ENCODE peak calls at places on chromosome 11, in five cellular contexts. B is spleen; V is colonic mucosa; F is effector memory CD4-positive, alpha-beta T cell; J is CD8-positive, alpha-beta memory T cell. H is an unnamed sample.
A peak's percentile ranks its signal among the peaks of the same experiment; 100 is the strongest.

GRCh38 chr11:68128682-68129327 is 7.6 kb upstream of the CHKA start:
- DNase-seq in F (no peak), V (no peak), J (no peak), B (peak; percentile 85), H (peak; percentile 85)

GRCh38 chr11:69008774-69009440 is 4.1 kb downstream of the MRGPRF start:
- DNase-seq in J (no peak), V (peak; percentile 80), F (no peak), B (peak; percentile 66), H (peak; percentile 98)

GRCh38 chr11:96328395-96329010 is 14.5 kb downstream of the MAML2 start:
- DNase-seq in B (no peak), F (no peak), J (no peak), V (no peak), H (no peak)

GRCh38 chr11:84714316-84714780 is 912.8 kb downstream of the DLG2 start:
- DNase-seq in J (no peak), V (peak; percentile 76), F (no peak), B (peak; percentile 16), H (no peak)

GRCh38 chr11:72735495-72736027 is 16.6 kb downstream of the ARAP1 start:
- DNase-seq in F (no peak), V (no peak), B (peak; percentile 72), J (no peak), H (peak; percentile 91)

GRCh38 chr11:126328444-126328843 is 24.6 kb downstream of the DCPS start:
- DNase-seq in V (no peak), B (peak; percentile 68), J (no peak), F (no peak), H (no peak)

GRCh38 chr11:73213196-73214143 is 4.6 kb upstream of the P2RY2 start:
- DNase-seq in V (no peak), F (no peak), B (peak; percentile 54), J (no peak), H (peak; percentile 46)

GRCh38 chr11:34030386-34030785 is 21.1 kb upstream of the CAPRIN1 start:
- DNase-seq in V (no peak), B (no peak), J (no peak), F (no peak), H (no peak)

GRCh38 chr11:93537767-93538261 is 5.4 kb downstream of the SMCO4 start:
- DNase-seq in F (no peak), V (no peak), J (no peak), B (peak; percentile 78), H (no peak)

GRCh38 chr11:106031210-106031845 is 9.3 kb upstream of the MSANTD4 start:
- DNase-seq in B (no peak), J (no peak), F (no peak), V (no peak), H (no peak)

GRCh38 chr11:88695701-88696414 is 358.3 kb upstream of the CTSC start:
- DNase-seq in B (no peak), J (no peak), F (no peak), V (no peak), H (no peak)

GRCh38 chr11:27735281-27735680 is 35.0 kb upstream of the BDNF start:
- DNase-seq in V (no peak), J (no peak), B (no peak), F (no peak), H (no peak)

GRCh38 chr11:93984205-93984586 is 37.0 kb upstream of the HEPHL1 start:
- DNase-seq in V (no peak), F (no peak), B (no peak), J (no peak), H (no peak)

GRCh38 chr11:6455070-6455469 is 14.3 kb upstream of the HPX start:
- DNase-seq in J (no peak), B (no peak), V (no peak), F (no peak), H (no peak)

GRCh38 chr11:57251037-57251436 is 14.0 kb upstream of the APLNR start:
- DNase-seq in B (no peak), V (no peak), F (no peak), J (no peak), H (no peak)

GRCh38 chr11:30422389-30422788 is 99.5 kb downstream of the ARL14EP start:
- DNase-seq in J (no peak), F (no peak), V (no peak), B (no peak), H (no peak)

GRCh38 chr11:128582496-128583366 is 4.6 kb downstream of the ETS1 start:
- DNase-seq in V (no peak), F (no peak), B (no peak), J (no peak), H (peak; percentile 59)

GRCh38 chr11:132535830-132536229 is 996.5 kb downstream of the OPCML start:
- DNase-seq in J (no peak), B (no peak), F (no peak), V (no peak), H (no peak)

GRCh38 chr11:70400643-70401042 is 2.3 kb downstream of the CTTN start:
- DNase-seq in B (no peak), J (peak; percentile 37), V (no peak), F (no peak), H (no peak)

GRCh38 chr11:111913997-111914396 is 1.5 kb downstream of the HSPB2 start:
- DNase-seq in V (no peak), F (no peak), J (no peak), B (no peak), H (peak; percentile 78)

GRCh38 chr11:122663764-122664163 is 8.2 kb downstream of the UBASH3B start:
- DNase-seq in J (no peak), B (no peak), V (no peak), F (no peak), H (no peak)

GRCh38 chr11:109422755-109423113 is 744 bp downstream of the C11orf87 start:
- DNase-seq in B (no peak), F (no peak), V (no peak), J (no peak), H (no peak)

GRCh38 chr11:102410382-102410784 is 42.2 kb downstream of the TMEM123 start:
- DNase-seq in F (no peak), B (no peak), V (no peak), J (no peak), H (no peak)

GRCh38 chr11:77054018-77054417 is 12.8 kb upstream of the CAPN5 start:
- DNase-seq in B (no peak), F (no peak), J (no peak), V (no peak), H (no peak)

GRCh38 chr11:88103337-88104206 is 71.7 kb downstream of the RAB38 start:
- DNase-seq in B (no peak), J (peak; percentile 47), F (no peak), V (peak; percentile 42), H (no peak)

GRCh38 chr11:35330924-35331323 is 88.4 kb downstream of the SLC1A2 start:
- DNase-seq in V (no peak), B (no peak), F (peak; percentile 28), J (peak; percentile 79), H (no peak)

GRCh38 chr11:71200761-71201160 is 51.6 kb downstream of the SHANK2 start:
- DNase-seq in F (no peak), B (peak; percentile 12), V (no peak), J (no peak), H (no peak)

GRCh38 chr11:14230407-14230806 is 128.6 kb downstream of the RRAS2 start:
- DNase-seq in B (no peak), F (no peak), J (no peak), V (no peak), H (no peak)

GRCh38 chr11:112157274-112157766 is 6.6 kb downstream of the IL18 start:
- DNase-seq in V (no peak), F (no peak), B (no peak), J (no peak), H (no peak)

GRCh38 chr11:9601041-9601875 is 27.8 kb downstream of the WEE1 start:
- DNase-seq in J (peak; percentile 66), B (peak; percentile 75), V (peak; percentile 35), F (peak; percentile 51), H (no peak)

GRCh38 chr11:33804471-33804870 is 30.2 kb upstream of the FBXO3 start:
- DNase-seq in V (no peak), B (no peak), J (no peak), F (no peak), H (no peak)

GRCh38 chr11:111413849-111414248 is 34.8 kb upstream of the POU2AF1 start:
- DNase-seq in F (no peak), B (no peak), V (no peak), J (no peak), H (no peak)

GRCh38 chr11:19734171-19734570 is 21.5 kb downstream of the NAV2 start:
- DNase-seq in F (no peak), B (no peak), V (no peak), J (no peak), H (no peak)

GRCh38 chr11:70243912-70244652 is 26.4 kb upstream of the PPFIA1 start:
- DNase-seq in B (no peak), J (no peak), F (no peak), V (no peak), H (no peak)

GRCh38 chr11:114621072-114621471 is 25.5 kb upstream of the NXPE4 start:
- DNase-seq in B (no peak), J (no peak), V (peak; percentile 9), F (no peak), H (no peak)

GRCh38 chr11:114621950-114622809 is 26.6 kb upstream of the NXPE4 start:
- DNase-seq in V (peak; percentile 12), J (no peak), B (no peak), F (no peak), H (no peak)

GRCh38 chr11:114618139-114618538 is 22.6 kb upstream of the NXPE4 start:
- DNase-seq in F (no peak), J (no peak), V (no peak), B (no peak), H (no peak)

GRCh38 chr11:114617157-114618124 is 21.9 kb upstream of the NXPE4 start:
- DNase-seq in B (no peak), F (no peak), J (no peak), V (peak; percentile 6), H (no peak)

GRCh38 chr11:114619659-114620173 is 24.1 kb upstream of the NXPE4 start:
- DNase-seq in J (no peak), F (no peak), B (no peak), V (no peak), H (no peak)
- H3K9me3 ChIP-seq in J (no peaks in the 10 kb centered on the region), F (no peaks in the 10 kb centered on the region), B (no peaks in the 10 kb centered on the region), V (no peaks in the 10 kb centered on the region), H (peaks cover 16% of the 10 kb centered on the region)

GRCh38 chr11:98069861-98070260 is 950.9 kb upstream of the CNTN5 start:
- DNase-seq in F (no peak), B (no peak), J (no peak), V (no peak), H (no peak)
- H3K9me3 ChIP-seq in F (no peaks in the 10 kb centered on the region), B (no peaks in the 10 kb centered on the region), J (no peaks in the 10 kb centered on the region), V (no peaks in the 10 kb centered on the region), H (no peaks in the 10 kb centered on the region)

DNA sequence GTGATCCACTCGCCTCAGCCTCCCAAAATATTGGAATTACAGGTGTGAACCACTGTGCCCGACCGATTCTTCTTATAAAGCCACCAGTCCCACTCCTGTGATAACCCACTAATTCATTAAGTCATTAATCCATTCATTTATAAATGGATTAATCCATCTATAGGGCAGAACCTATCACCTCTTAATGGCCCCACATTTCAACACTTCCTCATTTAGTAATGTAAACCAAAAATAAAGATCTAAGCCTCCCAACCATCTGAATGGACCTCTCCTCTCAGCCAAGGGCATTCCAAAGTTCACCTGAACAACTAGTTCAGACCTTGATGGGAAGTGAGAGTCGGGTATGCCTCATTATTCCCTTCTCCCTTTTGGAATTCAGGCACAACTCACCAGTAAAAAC is 9.9 kb upstream of the MRPL11 start:
- DNase-seq in J (no peak), B (no peak), V (no peak), F (no peak), H (no peak)
- H3K9me3 ChIP-seq in J (no peaks in the 10 kb centered on the region), B (no peaks in the 10 kb centered on the region), V (no peaks in the 10 kb centered on the region), F (peaks cover 2% of the 10 kb centered on the region), H (no peaks in the 10 kb centered on the region)

GRCh38 chr11:115895594-115895993 is 391.4 kb upstream of the CADM1 start:
- DNase-seq in B (no peak), V (no peak), J (no peak), F (no peak), H (no peak)
- H3K9me3 ChIP-seq in B (no peaks in the 10 kb centered on the region), V (no peaks in the 10 kb centered on the region), J (no peaks in the 10 kb centered on the region), F (no peaks in the 10 kb centered on the region), H (no peaks in the 10 kb centered on the region)

GRCh38 chr11:21811572-21811971 is 381.3 kb upstream of the ANO5 start:
- DNase-seq in F (no peak), J (no peak), B (no peak), V (no peak), H (no peak)
- H3K9me3 ChIP-seq in F (no peaks in the 10 kb centered on the region), J (no peaks in the 10 kb centered on the region), B (no peaks in the 10 kb centered on the region), V (no peaks in the 10 kb centered on the region), H (no peaks in the 10 kb centered on the region)